ENCODE peak calls at places on chromosome 14, in four cellular contexts. F, X, M and Y are unnamed samples.

GRCh38 chr14:58107947-58108552 is 44.0 kb downstream of the ARMH4 start:
- DNase-seq in F (peak), X (peak), M (peak), Y (peak)

GRCh38 chr14:23518716-23519115 is 32.8 kb downstream of the ZFHX2 start:
- DNase-seq in F (no peak), X (no peak), M (no peak), Y (no peak)

GRCh38 chr14:75996488-75996887 is 10.9 kb downstream of the IFT43 start:
- DNase-seq in F (no peak), X (no peak), M (no peak), Y (no peak)

GRCh38 chr14:82642425-82642824 is 1108.8 kb upstream of the SEL1L start:
- DNase-seq in F (peak), X (peak), M (no peak), Y (no peak)

GRCh38 chr14:103923863-103924262 is 4.4 kb upstream of the TDRD9 start:
- DNase-seq in F (no peak), X (no peak), M (no peak), Y (no peak)

GRCh38 chr14:93343797-93344196 is 3.2 kb upstream of the COX8C start:
- DNase-seq in F (no peak), X (no peak), M (no peak), Y (no peak)

GRCh38 chr14:78598046-78598652 is 428.0 kb downstream of the NRXN3 start:
- DNase-seq in F (peak), X (peak), M (peak), Y (no peak)

GRCh38 chr14:57179273-57179672 is 89.4 kb downstream of the EXOC5 start:
- DNase-seq in F (no peak), X (no peak), M (no peak), Y (no peak)

GRCh38 chr14:90596733-90597132 is 199.9 kb downstream of the CALM1 start:
- DNase-seq in F (no peak), X (no peak), M (no peak), Y (no peak)

GRCh38 chr14:71533396-71533795 is 398.8 kb upstream of the RGS6 start:
- DNase-seq in F (no peak), X (no peak), M (no peak), Y (no peak)

GRCh38 chr14:76309572-76310551 is 66.1 kb upstream of the ESRRB start:
- DNase-seq in F (no peak), X (no peak), M (no peak), Y (no peak)

GRCh38 chr14:83463500-83464098 is 1929.9 kb upstream of the SEL1L start:
- DNase-seq in F (peak), X (no peak), M (no peak), Y (peak)

GRCh38 chr14:34619399-34619920 is 10.5 kb downstream of the SNX6 start:
- DNase-seq in F (no peak), X (no peak), M (no peak), Y (no peak)

GRCh38 chr14:34912966-34913365 is 37.8 kb upstream of the BAZ1A start:
- DNase-seq in F (no peak), X (no peak), M (no peak), Y (no peak)

GRCh38 chr14:105303949-105304348 is 3.1 kb upstream of the BRF1 start:
- DNase-seq in F (no peak), X (no peak), M (no peak), Y (no peak)

GRCh38 chr14:105299654-105300541 is 903 bp downstream of the BRF1 start:
- DNase-seq in F (no peak), X (no peak), M (no peak), Y (no peak)

GRCh38 chr14:105304565-105304964 is 3.8 kb upstream of the BRF1 start:
- DNase-seq in F (no peak), X (no peak), M (no peak), Y (no peak)

GRCh38 chr14:105301103-105301914 is 508 bp upstream of the BRF1 start:
- DNase-seq in F (peak), X (peak), M (peak), Y (peak)

DNA sequence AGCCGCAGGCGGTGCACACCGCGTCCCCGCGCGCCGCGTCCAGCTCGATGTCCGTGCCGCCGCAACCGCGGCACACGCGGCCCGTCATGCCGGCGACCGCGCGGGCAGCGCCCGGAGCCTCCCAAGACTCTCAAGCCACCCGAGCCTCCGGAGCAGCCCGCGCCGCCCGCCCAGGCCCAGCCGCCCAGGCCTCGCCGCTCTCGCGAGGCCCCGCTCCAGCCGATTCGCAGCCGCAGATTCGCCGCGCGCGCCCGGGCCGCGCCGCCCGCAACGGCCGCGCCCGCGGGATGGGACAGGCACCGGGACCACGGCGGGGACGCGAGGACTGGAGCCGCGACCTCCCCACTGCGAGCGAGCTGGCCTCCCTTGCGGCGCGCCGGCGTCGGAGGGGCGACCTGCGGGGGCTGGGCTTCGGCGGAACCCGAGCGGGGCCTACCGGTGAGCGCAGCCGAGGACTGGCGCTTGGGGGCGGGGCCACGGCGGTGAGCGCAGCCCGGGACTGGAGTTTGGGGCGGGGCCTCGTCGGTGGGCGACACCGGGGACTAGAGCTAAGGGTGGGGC is at the start of gene BRF1:
- DNase-seq in F (peak), X (peak), M (no peak), Y (peak)
- H3K27ac ChIP-seq in F (no peak), X (peak), M (peak), Y (peak)

GRCh38 chr14:96267336-96267735 is 11.3 kb downstream of the BDKRB1 start:
- DNase-seq in F (no peak), X (no peak), M (no peak), Y (peak)
- H3K4me3 ChIP-seq in F (no peak), X (no peak), M (no peak), Y (no peak)

GRCh38 chr14:51242545-51243490 is 2.8 kb downstream of the TMX1 start:
- DNase-seq in F (peak), X (no peak), M (no peak), Y (no peak)
- H3K27ac ChIP-seq in F (no peak), X (no peak), M (no peak), Y (no peak)

DNA sequence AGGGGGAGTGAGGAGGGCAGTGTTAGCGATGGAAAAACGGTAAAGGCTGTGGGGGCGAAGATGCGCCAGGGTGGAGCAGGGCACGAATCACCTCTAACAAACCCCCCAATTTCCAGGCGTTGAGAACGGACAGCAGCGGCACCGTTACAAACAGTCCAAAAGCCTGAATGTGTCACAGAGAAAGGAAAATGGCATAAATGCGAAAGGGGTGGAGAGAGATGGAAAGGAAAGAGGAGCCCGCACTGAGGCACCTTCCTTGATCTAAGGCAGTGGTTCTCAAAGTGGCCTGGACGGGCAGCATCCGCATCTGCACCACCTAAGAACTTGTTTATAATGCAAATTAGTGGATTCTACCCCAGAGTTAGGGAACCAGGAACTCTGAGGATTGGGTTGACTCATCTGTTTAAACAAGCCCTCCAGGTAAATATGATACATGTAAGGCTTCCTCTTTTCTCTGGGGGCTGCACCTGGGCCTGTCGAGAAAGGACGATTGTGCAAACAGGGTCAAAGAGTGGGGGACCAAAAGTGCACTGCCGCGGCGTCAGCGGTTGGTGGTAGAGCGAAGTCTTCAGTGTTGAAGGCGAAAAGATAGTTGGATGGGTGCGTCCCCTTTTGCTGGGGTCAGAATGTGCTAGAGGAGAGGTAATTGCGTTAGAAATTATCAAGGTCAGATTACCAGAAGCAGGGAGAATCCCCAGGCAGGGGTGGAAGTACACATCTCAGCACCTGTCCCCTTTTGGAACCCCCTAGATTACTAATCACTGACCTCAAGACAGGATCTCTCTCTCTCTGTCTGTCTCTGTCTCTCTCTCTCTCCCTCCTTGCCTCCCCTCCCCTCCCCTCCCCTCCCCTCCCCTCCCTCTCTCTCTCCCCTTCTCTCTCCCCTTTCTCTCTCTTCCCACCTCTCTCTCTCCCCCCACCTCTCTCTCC is 1.3 kb upstream of the KCNH5 start:
- DNase-seq in F (no peak), X (no peak), M (no peak), Y (no peak)
- H3K4me3 ChIP-seq in F (peak), X (peak), M (peak), Y (peak)